ENCODE peak calls at places on chromosomes 12 and 14, in eight cellular contexts. O is HuH-7.5; C is NCI-H510A; Y is hypothalamus; U is CD8-positive, alpha-beta T cell; E is left colon; X is H4; A is C1 segment of cervical spinal cord. L is an unnamed sample.

GRCh38 chr12:25694072-25694471 is 141.0 kb upstream of the LMNTD1 start:
- DNase-seq in O (no peak), C (no peak), Y (no peak), U (no peak), E (no peak), X (peak), A (no peak), L (no peak)

GRCh38 chr12:45989277-45989856 is 1.0 kb downstream of the SCAF11 start:
- DNase-seq in O (no peak), C (no peak), Y (no peak), U (no peak), E (no peak), X (no peak), A (no peak), L (no peak)

GRCh38 chr14:100417466-100417865 is 94.3 kb downstream of the SLC25A47 start:
- DNase-seq in O (peak), C (peak), Y (peak), U (no peak), E (peak), X (peak), A (no peak), L (peak)

GRCh38 chr12:84696281-84696680 is 216.3 kb downstream of the SLC6A15 start:
- DNase-seq in O (no peak), C (no peak), Y (no peak), U (no peak), E (no peak), X (no peak), A (no peak), L (no peak)

GRCh38 chr14:57086271-57087162 is 182.2 kb downstream of the EXOC5 start:
- DNase-seq in O (no peak), C (no peak), Y (no peak), U (no peak), E (no peak), X (no peak), A (no peak), L (no peak)

GRCh38 chr14:100538566-100539318 is 48.5 kb downstream of the BEGAIN start:
- DNase-seq in O (no peak), C (no peak), Y (no peak), U (no peak), E (peak), X (no peak), A (no peak), L (peak)

GRCh38 chr14:74400328-74400727 is 25.7 kb downstream of the SYNDIG1L start:
- DNase-seq in O (no peak), C (no peak), Y (no peak), U (no peak), E (no peak), X (no peak), A (no peak), L (no peak)

GRCh38 chr14:106209745-106210144 is 683.4 kb downstream of the TMEM121 start:
- DNase-seq in O (no peak), C (no peak), Y (no peak), U (peak), E (no peak), X (no peak), A (no peak), L (no peak)

GRCh38 chr14:56378046-56378445 is 201.6 kb upstream of the TMEM260 start:
- DNase-seq in O (no peak), C (no peak), Y (no peak), U (no peak), E (no peak), X (no peak), A (no peak), L (no peak)

GRCh38 chr12:76586764-76587395 is 27.3 kb upstream of the OSBPL8 start:
- DNase-seq in O (no peak), C (no peak), Y (peak), U (peak), E (peak), X (peak), A (no peak), L (no peak)

GRCh38 chr12:32739279-32739678 is 16.4 kb downstream of the YARS2 start:
- DNase-seq in O (no peak), C (no peak), Y (no peak), U (no peak), E (no peak), X (no peak), A (no peak), L (no peak)

GRCh38 chr14:95380350-95381042 is 60.8 kb upstream of the CLMN start:
- DNase-seq in O (no peak), C (no peak), Y (no peak), U (no peak), E (no peak), X (no peak), A (no peak), L (no peak)

GRCh38 chr12:30753233-30753632 is 1.5 kb downstream of the CAPRIN2 start:
- DNase-seq in O (peak), C (no peak), Y (no peak), U (no peak), E (no peak), X (peak), A (no peak), L (no peak)

GRCh38 chr12:116288735-116289134 is 11.2 kb upstream of the MED13L start:
- DNase-seq in O (no peak), C (no peak), Y (no peak), U (no peak), E (no peak), X (no peak), A (no peak), L (no peak)

GRCh38 chr14:35879654-35880249 is 53.6 kb downstream of the BRMS1L start:
- DNase-seq in O (no peak), C (no peak), Y (no peak), U (no peak), E (no peak), X (no peak), A (no peak), L (no peak)

GRCh38 chr14:33587761-33588160 is 363.1 kb downstream of the EGLN3 start:
- DNase-seq in O (no peak), C (no peak), Y (no peak), U (no peak), E (no peak), X (no peak), A (no peak), L (no peak)

GRCh38 chr12:92485356-92486348 is 217.1 kb upstream of the PLEKHG7 start:
- DNase-seq in O (no peak), C (no peak), Y (no peak), U (no peak), E (no peak), X (no peak), A (no peak), L (no peak)

GRCh38 chr14:84937044-84937443 is 592.9 kb upstream of the FLRT2 start:
- DNase-seq in O (no peak), C (no peak), Y (no peak), U (no peak), E (no peak), X (no peak), A (no peak), L (no peak)

GRCh38 chr12:64729909-64730584 is 29.2 kb downstream of the GNS start:
- DNase-seq in O (no peak), C (no peak), Y (no peak), U (no peak), E (no peak), X (no peak), A (no peak), L (no peak)

GRCh38 chr12:101607894-101608293 is 13.1 kb downstream of the MYBPC1 start:
- DNase-seq in O (no peak), C (no peak), Y (no peak), U (no peak), E (peak), X (no peak), A (no peak), L (peak)

GRCh38 chr12:15979096-15980091 is 68.3 kb downstream of the DERA start:
- DNase-seq in O (peak), C (no peak), Y (no peak), U (no peak), E (peak), X (peak), A (no peak), L (no peak)

GRCh38 chr14:57389646-57390036 is 745 bp upstream of the NAA30 start:
- DNase-seq in O (peak), C (no peak), Y (no peak), U (no peak), E (peak), X (no peak), A (no peak), L (peak)

GRCh38 chr12:101256271-101256670 is 23.6 kb upstream of the UTP20 start:
- DNase-seq in O (no peak), C (no peak), Y (no peak), U (no peak), E (no peak), X (no peak), A (no peak), L (no peak)

GRCh38 chr14:64937176-64937820 is 5.2 kb downstream of the GPX2 start:
- DNase-seq in O (no peak), C (no peak), Y (no peak), U (no peak), E (no peak), X (no peak), A (no peak), L (no peak)

GRCh38 chr12:50401383-50402155 is 884 bp downstream of the LARP4 start:
- DNase-seq in O (no peak), C (no peak), Y (no peak), U (no peak), E (peak), X (no peak), A (no peak), L (no peak)

GRCh38 chr12:29320295-29321090 is 60.5 kb downstream of the ERGIC2 start:
- DNase-seq in O (no peak), C (no peak), Y (no peak), U (no peak), E (no peak), X (peak), A (no peak), L (no peak)

GRCh38 chr12:105253882-105254513 is 18.0 kb upstream of the APPL2 start:
- DNase-seq in O (no peak), C (no peak), Y (no peak), U (no peak), E (no peak), X (peak), A (no peak), L (no peak)